ENCODE peak calls at places on chromosomes 6 and 20, in four cellular contexts. C is hepatocyte, Z is neuronal stem cell, B is left cardiac atrium. U is an unnamed sample.

GRCh38 chr20:10783660-10784336 is 110.0 kb upstream of the JAG1 start:
- DNase-seq in Z (no peak), C (peak; percentile 47), B (no peak), U (no peak)

GRCh38 chr6:110534731-110535164 is 58.3 kb upstream of the SLC22A16 start:
- DNase-seq in B (peak; percentile 48), Z (no peak), C (no peak), U (no peak)

GRCh38 chr20:48126227-48126740 is 341.0 kb upstream of the SULF2 start:
- DNase-seq in C (peak; percentile 21), Z (no peak), B (no peak), U (no peak)

GRCh38 chr6:113317870-113318269 is 539.3 kb upstream of the MARCKS start:
- DNase-seq in C (no peak), Z (peak; percentile 23), B (no peak), U (no peak)

GRCh38 chr20:52340036-52340634 is 148.6 kb upstream of the ZFP64 start:
- DNase-seq in C (no peak), Z (no peak), B (no peak), U (no peak)

GRCh38 chr6:14436593-14436992 is 319.0 kb downstream of the CD83 start:
- DNase-seq in Z (no peak), B (no peak), C (no peak), U (no peak)

GRCh38 chr6:149437212-149437611 is 37.1 kb downstream of the SUMO4 start:
- DNase-seq in Z (no peak), C (no peak), B (no peak), U (no peak)

GRCh38 chr6:107202876-107203468 is 87.7 kb upstream of the BEND3 start:
- DNase-seq in Z (no peak), C (peak; percentile 4), B (no peak), U (no peak)

GRCh38 chr20:44615169-44615791 is 32.9 kb downstream of the PKIG start:
- DNase-seq in B (no peak), C (no peak), Z (no peak), U (peak; percentile 72)

GRCh38 chr6:137233561-137234504 is 14.6 kb upstream of the IFNGR1 start:
- DNase-seq in C (peak; percentile 63), B (peak; percentile 49), Z (no peak), U (no peak)

GRCh38 chr6:149990672-149991402 is 27.1 kb downstream of the ULBP1 start:
- DNase-seq in Z (no peak), C (peak; percentile 23), B (no peak), U (no peak)

GRCh38 chr20:5969348-5969935 is 19.0 kb downstream of the MCM8 start:
- DNase-seq in B (no peak), C (no peak), Z (peak; percentile 87), U (no peak)

GRCh38 chr20:46463852-46464251 is 49.5 kb downstream of the ZNF334 start:
- DNase-seq in Z (no peak), B (no peak), C (no peak), U (no peak)

GRCh38 chr6:39111280-39111679 is 3.7 kb downstream of the SAYSD1 start:
- DNase-seq in Z (no peak), B (no peak), C (no peak), U (no peak)

GRCh38 chr20:59576216-59576953 is 28.0 kb upstream of the PHACTR3 start:
- DNase-seq in Z (no peak), B (no peak), C (no peak), U (no peak)

GRCh38 chr6:20791932-20792331 is 257.7 kb downstream of the CDKAL1 start:
- DNase-seq in Z (no peak), C (no peak), B (no peak), U (no peak)

GRCh38 chr20:10476319-10476724 is 41.2 kb downstream of the SLX4IP start:
- DNase-seq in Z (no peak), B (no peak), C (no peak), U (no peak)

GRCh38 chr6:54244430-54244829 is 63.8 kb upstream of the TINAG start:
- DNase-seq in C (peak; percentile 26), B (no peak), Z (no peak), U (no peak)

GRCh38 chr6:42428326-42429041 is 23.2 kb downstream of the TRERF1 start:
- DNase-seq in B (peak; percentile 56), Z (no peak), C (no peak), U (peak; percentile 86)

GRCh38 chr20:48850681-48851299 is 23.0 kb upstream of the PREX1 start:
- DNase-seq in B (no peak), C (no peak), Z (no peak), U (no peak)

GRCh38 chr20:56636701-56637100 is 7.6 kb downstream of the TFAP2C start:
- DNase-seq in C (no peak), B (no peak), Z (no peak), U (no peak)

GRCh38 chr6:26597821-26598220 is 1.1 kb downstream of the ABT1 start:
- DNase-seq in C (no peak), Z (no peak), B (no peak), U (peak; percentile 78)

GRCh38 chr20:31517373-31517772 is 3.1 kb downstream of the HM13 start:
- DNase-seq in Z (no peak), C (peak; percentile 71), B (no peak), U (no peak)

GRCh38 chr20:11302436-11302835 is 615.3 kb upstream of the BTBD3 start:
- DNase-seq in Z (no peak), B (no peak), C (no peak), U (peak; percentile 47)

GRCh38 chr6:159282351-159282750 is 113.2 kb downstream of the FNDC1 start:
- DNase-seq in C (no peak), Z (no peak), B (no peak), U (no peak)

GRCh38 chr20:50056408-50056926 is 56.5 kb downstream of the UBE2V1 start:
- DNase-seq in C (no peak), Z (no peak), B (no peak), U (no peak)

GRCh38 chr6:108425428-108425827 is 130.6 kb downstream of the AFG1L start:
- DNase-seq in Z (no peak), B (no peak), C (no peak), U (no peak)

GRCh38 chr20:33576432-33576883 is 85.7 kb upstream of the C20orf144 start:
- DNase-seq in C (no peak), B (no peak), Z (no peak), U (no peak)

GRCh38 chr6:129317931-129318820 is 391.8 kb downstream of the ARHGAP18 start:
- DNase-seq in B (peak; percentile 16), C (no peak), Z (peak; percentile 24), U (no peak)

GRCh38 chr20:13017235-13017634 is 8.5 kb downstream of the SPTLC3 start:
- DNase-seq in B (no peak), C (peak; percentile 62), Z (no peak), U (no peak)

GRCh38 chr6:6560909-6561308 is 27.6 kb upstream of the LY86 start:
- DNase-seq in B (no peak), C (no peak), Z (no peak), U (no peak)

GRCh38 chr6:87922947-87923330 is 124.7 kb upstream of the SPACA1 start:
- DNase-seq in C (no peak), B (no peak), Z (no peak), U (no peak)

GRCh38 chr6:106442351-106442750 is 81.8 kb downstream of the CRYBG1 start:
- DNase-seq in C (no peak), Z (no peak), B (no peak), U (no peak)

GRCh38 chr6:168161371-168161750 is 82.3 kb upstream of the FRMD1 start:
- DNase-seq in Z (no peak), B (no peak), C (no peak), U (no peak)

GRCh38 chr6:3296537-3297453 is 38.0 kb downstream of the PSMG4 start:
- DNase-seq in Z (no peak), B (no peak), C (no peak), U (peak; percentile 22)

GRCh38 chr6:160455484-160456213 is 107.5 kb downstream of the SLC22A3 start:
- DNase-seq in B (peak; percentile 50), Z (peak; percentile 61), C (peak; percentile 76), U (peak; percentile 78)

GRCh38 chr20:2729791-2730190 is 37.2 kb downstream of the EBF4 start:
- DNase-seq in B (no peak), C (no peak), Z (no peak), U (no peak)

GRCh38 chr6:22071655-22072054 is 225.2 kb downstream of the PRL start:
- DNase-seq in Z (peak; percentile 9), C (peak; percentile 48), B (peak; percentile 34), U (peak; percentile 57)